ENCODE peak calls at places on chromosomes 12 and 14, in six cellular contexts. One of them, this sample, is unnamed.

GRCh38 chr12:131389051-131390013 is 321.6 kb upstream of the SFSWAP start:
- DNase-seq in heart left ventricle: no peak
- DNase-seq in cerebellar cortex: no peak
- DNase-seq in psoas muscle: no peak
- DNase-seq in HCEC 1CT: no peak
- DNase-seq in KBM-7: no peak
- DNase-seq in this sample: no peak

GRCh38 chr12:108357834-108358579 is 18.9 kb upstream of the CMKLR1 start:
- DNase-seq in heart left ventricle: no peak
- DNase-seq in cerebellar cortex: no peak
- DNase-seq in psoas muscle: no peak
- DNase-seq in HCEC 1CT: no peak
- DNase-seq in KBM-7: no peak
- DNase-seq in this sample: no peak

GRCh38 chr12:15256760-15257159 is 35.5 kb upstream of the RERG start:
- DNase-seq in heart left ventricle: no peak
- DNase-seq in cerebellar cortex: no peak
- DNase-seq in psoas muscle: peak
- DNase-seq in HCEC 1CT: peak
- DNase-seq in KBM-7: no peak
- DNase-seq in this sample: no peak

GRCh38 chr12:40735551-40736230 is 43.5 kb downstream of the CNTN1 start:
- DNase-seq in heart left ventricle: no peak
- DNase-seq in cerebellar cortex: no peak
- DNase-seq in psoas muscle: no peak
- DNase-seq in HCEC 1CT: no peak
- DNase-seq in KBM-7: no peak
- DNase-seq in this sample: no peak

GRCh38 chr14:21476925-21477681 is at the start of the genes RAB2B and TOX4:
- DNase-seq in heart left ventricle: peak
- DNase-seq in cerebellar cortex: peak
- DNase-seq in psoas muscle: peak
- DNase-seq in HCEC 1CT: peak
- DNase-seq in KBM-7: peak
- DNase-seq in this sample: peak

GRCh38 chr14:36818794-36819384 is 157.2 kb downstream of the PAX9 start:
- DNase-seq in heart left ventricle: no peak
- DNase-seq in cerebellar cortex: no peak
- DNase-seq in psoas muscle: no peak
- DNase-seq in HCEC 1CT: peak
- DNase-seq in KBM-7: no peak
- DNase-seq in this sample: no peak

GRCh38 chr12:12007713-12008231 is 63.0 kb upstream of the BCL2L14 start:
- DNase-seq in heart left ventricle: no peak
- DNase-seq in cerebellar cortex: no peak
- DNase-seq in psoas muscle: no peak
- DNase-seq in HCEC 1CT: no peak
- DNase-seq in KBM-7: no peak
- DNase-seq in this sample: no peak

GRCh38 chr12:126667340-126667739 is 1599.6 kb upstream of the TMEM132C start:
- DNase-seq in heart left ventricle: no peak
- DNase-seq in cerebellar cortex: no peak
- DNase-seq in psoas muscle: no peak
- DNase-seq in HCEC 1CT: no peak
- DNase-seq in KBM-7: no peak
- DNase-seq in this sample: no peak

GRCh38 chr14:74732387-74732786 is 19.4 kb downstream of the FCF1 start:
- DNase-seq in heart left ventricle: no peak
- DNase-seq in cerebellar cortex: no peak
- DNase-seq in psoas muscle: no peak
- DNase-seq in HCEC 1CT: no peak
- DNase-seq in KBM-7: no peak
- DNase-seq in this sample: no peak

GRCh38 chr12:94994312-94994711 is 9.2 kb downstream of the NDUFA12 start:
- DNase-seq in heart left ventricle: no peak
- DNase-seq in cerebellar cortex: no peak
- DNase-seq in psoas muscle: no peak
- DNase-seq in HCEC 1CT: peak
- DNase-seq in KBM-7: no peak
- DNase-seq in this sample: no peak

This sample was measured in germinal center.